ENCODE peak calls at places on chromosomes 3 and 15, in six cellular contexts. S is ovary, O is H9, A is astrocyte of the spinal cord, B is lower lobe of right lung, T is activated B cell treated with CpG ODN at 0.5 μM for 24 hours. G is an unnamed sample.

GRCh38 chr3:114179575-114179974 is 723 bp upstream of the DRD3 start:
- DNase-seq in S (no peak), O (peak), A (peak), B (no peak), T (no peak), G (no peak)

GRCh38 chr3:66465034-66465433 is 35.8 kb downstream of the LRIG1 start:
- DNase-seq in S (no peak), O (no peak), A (no peak), B (no peak), T (no peak), G (no peak)

GRCh38 chr3:126546013-126546412 is 12.7 kb downstream of the C3orf22 start:
- DNase-seq in S (no peak), O (no peak), A (no peak), B (peak), T (peak), G (peak)

GRCh38 chr3:111236833-111237713 is 165.5 kb downstream of the NECTIN3 start:
- DNase-seq in S (no peak), O (no peak), A (peak), B (no peak), T (no peak), G (no peak)

GRCh38 chr3:173502983-173503568 is 105.5 kb downstream of the NLGN1 start:
- DNase-seq in S (no peak), O (no peak), A (peak), B (no peak), T (no peak), G (no peak)

GRCh38 chr3:37964716-37965115 is 25.9 kb upstream of the VILL start:
- DNase-seq in S (no peak), O (no peak), A (no peak), B (no peak), T (no peak), G (no peak)

GRCh38 chr3:41362638-41363559 is 163.6 kb downstream of the CTNNB1 start:
- DNase-seq in S (no peak), O (peak), A (peak), B (no peak), T (no peak), G (no peak)

GRCh38 chr3:111252795-111253194 is 181.2 kb downstream of the NECTIN3 start:
- DNase-seq in S (no peak), O (peak), A (peak), B (no peak), T (no peak), G (no peak)

GRCh38 chr3:163779396-163780344 is 1298.6 kb downstream of the SI start:
- DNase-seq in S (no peak), O (peak), A (no peak), B (no peak), T (no peak), G (no peak)

GRCh38 chr3:15495461-15496340 is 25.8 kb downstream of the COLQ start:
- DNase-seq in S (no peak), O (no peak), A (no peak), B (no peak), T (no peak), G (no peak)

GRCh38 chr15:76978522-76979330 is 16.2 kb upstream of the PSTPIP1 start:
- DNase-seq in S (no peak), O (no peak), A (no peak), B (no peak), T (no peak), G (no peak)

GRCh38 chr15:62953496-62953895 is 89.1 kb upstream of the TPM1 start:
- DNase-seq in S (no peak), O (no peak), A (no peak), B (no peak), T (no peak), G (no peak)

GRCh38 chr3:123750659-123751420 is 133.3 kb downstream of the MYLK start:
- DNase-seq in S (no peak), O (peak), A (peak), B (no peak), T (no peak), G (no peak)

DNA sequence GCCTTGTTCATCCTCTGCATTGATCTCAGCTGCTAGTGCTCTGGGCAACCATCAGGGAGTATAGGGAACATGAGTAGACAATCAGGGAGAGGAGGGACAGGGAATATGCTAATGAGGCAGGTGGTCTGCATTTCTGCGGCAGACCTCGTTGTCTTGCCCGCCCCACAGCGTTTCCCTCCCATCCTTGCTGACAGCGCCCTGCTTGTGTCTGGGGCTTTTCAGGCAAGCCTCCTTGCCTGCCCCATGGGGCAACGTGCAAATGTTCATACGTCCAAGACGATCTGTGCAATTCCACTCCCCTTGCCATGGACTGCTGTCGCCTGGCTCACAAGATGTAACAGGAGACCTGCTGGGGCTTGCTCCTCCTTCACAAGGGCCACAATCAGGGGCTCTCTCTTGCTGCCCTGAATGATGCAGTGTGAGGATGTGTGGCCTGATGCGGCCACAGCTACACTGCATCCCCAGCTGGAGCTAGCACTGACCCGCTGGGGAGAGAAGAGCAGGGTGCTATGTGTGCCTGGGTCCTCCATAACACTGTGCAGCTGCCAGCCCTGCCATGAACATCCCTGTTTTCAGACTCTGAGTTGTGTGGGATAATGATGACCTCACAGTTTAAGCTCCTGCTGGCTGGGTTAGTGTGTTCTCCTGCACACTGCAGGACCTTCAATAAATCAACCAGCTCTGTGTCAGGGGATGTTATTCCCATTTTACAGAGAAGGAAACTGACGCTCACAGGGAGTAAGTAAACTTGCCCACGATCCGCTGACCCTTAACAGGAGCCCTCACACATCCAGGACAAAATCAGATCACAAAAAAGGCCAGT is 211.3 kb downstream of the KLF13 start:
- DNase-seq in S (no peak), O (no peak), A (no peak), B (no peak), T (no peak), G (no peak)
- TF ChIP-seq CTCF in S (no peak), O (no peak), A (no peak), B (no peak), T (no peak), G (no peak)

GRCh38 chr3:196273655-196274054 is 13.9 kb downstream of the PCYT1A start:
- DNase-seq in S (no peak), O (peak), A (no peak), B (no peak), T (no peak), G (no peak)
- TF ChIP-seq CTCF in S (no peak), O (no peak), A (no peak), B (no peak), T (no peak), G (no peak)

DNA sequence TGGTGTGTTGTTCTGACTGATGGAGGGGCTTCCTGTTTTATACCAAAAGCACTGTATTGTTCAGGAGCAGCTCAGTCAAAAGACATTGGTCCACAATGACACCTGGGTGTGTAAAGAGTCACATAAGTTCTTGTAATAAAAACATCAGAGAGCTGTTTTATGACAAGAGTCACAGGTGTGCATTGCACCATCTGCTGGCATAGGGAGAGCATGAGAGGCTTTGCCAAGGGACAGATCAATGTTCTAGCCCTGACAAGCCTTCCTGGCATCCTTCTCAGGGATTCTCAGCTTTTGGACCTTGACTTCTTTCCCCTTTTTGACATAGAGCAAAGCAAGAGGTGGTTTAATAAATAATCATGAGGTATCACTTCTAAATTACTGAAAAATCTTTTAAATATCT is 20.5 kb downstream of the ARPP21 start:
- DNase-seq in S (no peak), O (no peak), A (no peak), B (no peak), T (no peak), G (no peak)
- TF ChIP-seq CTCF in S (no peak), O (peak), A (peak), B (no peak), T (no peak), G (no peak)

DNA sequence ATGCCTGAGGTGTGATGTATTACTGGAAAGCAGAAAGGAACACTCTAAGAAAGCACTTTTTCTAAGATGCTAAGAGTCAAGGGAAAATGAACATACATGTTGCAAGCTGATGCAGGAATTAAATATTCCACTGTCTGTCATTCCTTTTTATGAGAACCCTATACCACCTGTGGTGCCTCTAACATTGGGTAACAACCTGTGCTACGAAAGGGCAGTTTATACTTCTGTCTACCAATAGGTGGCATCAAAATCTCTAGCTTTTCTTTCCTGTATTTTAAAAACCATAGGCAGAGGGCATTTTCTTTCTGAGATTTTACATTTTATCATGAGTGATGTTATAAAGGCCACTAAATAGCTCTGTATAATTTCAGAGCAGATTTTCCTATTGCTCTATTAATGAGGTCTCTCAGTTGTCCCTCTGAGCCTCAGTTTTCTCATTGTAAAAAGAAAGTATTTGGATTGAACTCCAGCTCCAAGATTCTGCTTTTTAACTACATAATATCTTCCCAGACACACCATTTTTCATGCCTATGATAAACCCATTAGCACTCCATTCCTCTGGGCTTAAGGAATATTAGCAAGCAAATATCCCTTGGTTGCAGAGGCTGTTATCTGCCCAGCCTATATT is 3.5 kb upstream of the CPNE4 start:
- DNase-seq in S (no peak), O (no peak), A (peak), B (no peak), T (no peak), G (no peak)
- TF ChIP-seq CTCF in S (no peak), O (peak), A (peak), B (peak), T (no peak), G (peak)

GRCh38 chr15:70680817-70681216 is 82.5 kb downstream of the UACA start:
- DNase-seq in S (no peak), O (no peak), A (no peak), B (no peak), T (no peak), G (no peak)

DNA sequence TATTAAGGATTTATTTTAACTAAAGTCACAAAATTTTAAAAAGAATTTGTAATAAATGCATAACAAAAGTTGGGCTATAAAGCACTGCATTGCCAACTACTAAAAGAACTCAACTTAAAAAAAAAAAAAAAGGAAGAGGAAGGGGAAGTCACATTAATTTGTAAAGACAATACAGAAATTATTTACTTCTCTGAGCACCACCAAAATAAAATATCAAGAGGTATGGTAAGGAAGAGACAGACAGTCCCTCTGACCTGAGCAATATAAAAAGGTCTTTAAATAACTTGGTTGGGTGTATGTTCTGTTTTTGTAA is 83.5 kb downstream of the UACA start:
- DNase-seq in S (no peak), O (no peak), A (no peak), B (no peak), T (no peak), G (no peak)
- TF ChIP-seq CTCF in S (no peak), O (no peak), A (no peak), B (no peak), T (no peak), G (no peak)

GRCh38 chr3:190384241-190384863 is 3.6 kb upstream of the CLDN16 start:
- DNase-seq in S (no peak), O (peak), A (peak), B (no peak), T (no peak), G (no peak)
- TF ChIP-seq CTCF in S (peak), O (peak), A (peak), B (peak), T (no peak), G (no peak)